ENCODE peak calls at places on chromosome 12, in seven cellular contexts. T, U, G, Z, M, L and X are unnamed samples.

GRCh38 chr12:57610553-57611115 is 601 bp upstream of the ARHGEF25 start:
- DNase-seq in T (peak; percentile 44), U (peak; percentile 59), G (no peak), Z (no peak), M (no peak), L (peak; percentile 93), X (peak; percentile 78)

GRCh38 chr12:93803408-93803807 is 126.2 kb downstream of the CRADD start:
- DNase-seq in T (no peak), U (no peak), G (no peak), Z (no peak), M (no peak), L (no peak), X (no peak)

GRCh38 chr12:50545783-50546182 is 41.0 kb downstream of the DIP2B start:
- DNase-seq in T (no peak), U (peak; percentile 66), G (no peak), Z (no peak), M (no peak), L (no peak), X (no peak)

GRCh38 chr12:92951006-92951405 is 21.9 kb upstream of the EEA1 start:
- DNase-seq in T (no peak), U (no peak), G (no peak), Z (no peak), M (no peak), L (no peak), X (no peak)

GRCh38 chr12:65415826-65416225 is 137.3 kb downstream of the MSRB3 start:
- DNase-seq in T (no peak), U (no peak), G (peak; percentile 65), Z (no peak), M (peak; percentile 27), L (no peak), X (no peak)

GRCh38 chr12:117875652-117876491 is 92.9 kb downstream of the KSR2 start:
- DNase-seq in T (no peak), U (no peak), G (no peak), Z (no peak), M (no peak), L (no peak), X (no peak)

GRCh38 chr12:76936562-76937185 is 57.9 kb upstream of the CSRP2 start:
- DNase-seq in T (no peak), U (no peak), G (no peak), Z (no peak), M (no peak), L (no peak), X (no peak)

GRCh38 chr12:31323466-31324115 is 2.4 kb downstream of the SINHCAF start:
- DNase-seq in T (peak; percentile 9), U (peak; percentile 57), G (peak; percentile 41), Z (peak; percentile 51), M (no peak), L (peak; percentile 77), X (peak; percentile 82)

GRCh38 chr12:11815397-11815796 is 165.9 kb downstream of the ETV6 start:
- DNase-seq in T (no peak), U (no peak), G (no peak), Z (no peak), M (no peak), L (no peak), X (no peak)

GRCh38 chr12:30989754-30990153 is 63.2 kb downstream of the TSPAN11 start:
- DNase-seq in T (no peak), U (peak; percentile 38), G (peak; percentile 41), Z (no peak), M (peak; percentile 39), L (no peak), X (no peak)

GRCh38 chr12:87870493-87870892 is 158.7 kb downstream of the C12orf50 start:
- DNase-seq in T (no peak), U (no peak), G (no peak), Z (no peak), M (no peak), L (no peak), X (no peak)

GRCh38 chr12:130448044-130448821 is 110.5 kb downstream of the PIWIL1 start:
- DNase-seq in T (no peak), U (no peak), G (no peak), Z (no peak), M (no peak), L (no peak), X (no peak)

GRCh38 chr12:114666746-114667668 is 17.0 kb downstream of the TBX3 start:
- DNase-seq in T (no peak), U (no peak), G (no peak), Z (no peak), M (peak; percentile 23), L (no peak), X (no peak)

GRCh38 chr12:121713257-121714155 is 954 bp downstream of the TMEM120B start:
- DNase-seq in T (peak; percentile 17), U (peak; percentile 20), G (no peak), Z (no peak), M (no peak), L (peak; percentile 76), X (peak; percentile 53)

GRCh38 chr12:42574879-42575278 is 14.7 kb downstream of the PRICKLE1 start:
- DNase-seq in T (no peak), U (no peak), G (no peak), Z (no peak), M (no peak), L (no peak), X (no peak)

GRCh38 chr12:45231515-45232145 is 15.7 kb downstream of the ANO6 start:
- DNase-seq in T (no peak), U (no peak), G (peak; percentile 48), Z (no peak), M (peak; percentile 65), L (no peak), X (no peak)

GRCh38 chr12:51389302-51389999 is 1.8 kb downstream of the GALNT6 start:
- DNase-seq in T (no peak), U (peak; percentile 37), G (no peak), Z (peak; percentile 58), M (no peak), L (no peak), X (no peak)

GRCh38 chr12:64255249-64255648 is 33.2 kb upstream of the KICS2 start:
- DNase-seq in T (no peak), U (no peak), G (no peak), Z (no peak), M (no peak), L (no peak), X (no peak)

GRCh38 chr12:78929075-78929418 is 64.5 kb downstream of the SYT1 start:
- DNase-seq in T (no peak), U (no peak), G (peak; percentile 53), Z (no peak), M (no peak), L (no peak), X (no peak)

GRCh38 chr12:89319111-89319510 is 33.2 kb downstream of the DUSP6 start:
- DNase-seq in T (no peak), U (no peak), G (no peak), Z (no peak), M (no peak), L (no peak), X (no peak)

GRCh38 chr12:1993871-1994371 is 10.3 kb downstream of the DCP1B start:
- DNase-seq in T (no peak), U (peak; percentile 60), G (no peak), Z (no peak), M (peak; percentile 86), L (no peak), X (no peak)

GRCh38 chr12:10001141-10001778 is 2.3 kb upstream of the CLEC1B start:
- DNase-seq in T (no peak), U (no peak), G (no peak), Z (no peak), M (no peak), L (no peak), X (no peak)

GRCh38 chr12:93005928-93006654 is 77.0 kb upstream of the EEA1 start:
- DNase-seq in T (no peak), U (no peak), G (no peak), Z (no peak), M (peak; percentile 96), L (no peak), X (no peak)

GRCh38 chr12:97016163-97016562 is 109.1 kb downstream of the NEDD1 start:
- DNase-seq in T (no peak), U (no peak), G (no peak), Z (no peak), M (no peak), L (no peak), X (no peak)

GRCh38 chr12:97022831-97023230 is 115.8 kb downstream of the NEDD1 start:
- DNase-seq in T (no peak), U (no peak), G (no peak), Z (no peak), M (no peak), L (no peak), X (no peak)

DNA sequence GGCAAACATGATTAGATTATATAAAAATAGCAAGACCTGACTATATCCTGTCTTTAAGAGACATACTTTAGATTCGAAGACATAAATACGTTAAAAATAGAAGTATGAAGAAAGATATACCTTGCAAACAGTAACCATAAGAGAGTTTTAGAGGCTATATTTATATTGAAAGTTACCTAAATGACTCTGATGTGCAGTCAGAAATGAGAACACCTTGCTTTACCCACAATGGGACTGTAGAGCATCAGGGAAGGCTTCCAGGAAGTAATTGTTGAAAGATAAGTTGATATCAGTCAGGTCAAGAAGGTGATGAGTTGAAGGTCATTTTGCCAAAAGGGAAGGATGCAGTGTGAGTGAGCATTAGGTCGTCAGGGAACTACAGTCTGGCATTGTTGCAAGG is 110.2 kb downstream of the NEDD1 start:
- DNase-seq in T (no peak), U (no peak), G (no peak), Z (no peak), M (no peak), L (no peak), X (no peak)
- TF ChIP-seq EP300 in T (no peak), U (no peak), G (no peak), Z (no peak), M (no peak), L (no peak), X (no peak)

DNA sequence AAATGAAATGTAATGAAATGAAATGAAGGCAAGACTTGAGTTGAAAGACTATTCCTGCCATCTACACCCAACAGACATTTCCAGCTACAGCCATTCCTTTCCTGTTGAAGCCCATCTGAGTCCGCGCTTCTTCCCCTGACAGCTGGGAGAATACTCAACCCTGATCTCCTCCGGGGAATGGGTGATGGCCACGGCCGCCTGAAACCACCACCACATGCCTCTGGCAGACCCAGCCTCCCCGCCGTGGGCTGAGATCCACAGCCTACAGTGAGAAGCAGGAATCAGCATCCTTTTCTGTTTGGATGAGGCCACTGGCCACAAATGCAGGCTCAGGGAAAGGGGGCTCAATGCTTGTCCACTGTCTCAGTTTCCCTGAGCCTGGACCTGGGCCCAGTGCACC is 130.3 kb downstream of the NCOR2 start:
- DNase-seq in T (no peak), U (no peak), G (no peak), Z (no peak), M (no peak), L (no peak), X (no peak)
- TF ChIP-seq EP300 in T (no peak), U (no peak), G (no peak), Z (no peak), M (no peak), L (no peak), X (no peak)

DNA sequence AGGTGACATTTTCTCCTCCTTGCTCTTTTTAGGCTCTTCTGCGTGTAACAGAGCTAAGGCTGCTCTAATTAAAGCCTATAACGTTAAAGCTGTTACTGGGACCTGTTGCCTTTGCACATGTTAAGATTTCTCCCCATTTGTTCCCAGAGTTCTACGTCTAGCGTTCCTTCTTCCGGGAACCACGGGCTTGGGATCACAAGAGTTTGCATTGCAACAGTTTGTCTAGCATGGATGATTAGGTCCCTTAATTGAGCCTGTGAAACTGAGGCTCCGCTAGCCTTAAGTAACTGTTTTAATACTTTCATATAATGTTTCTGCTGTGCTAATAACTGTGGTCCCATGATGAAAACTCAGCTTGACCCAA is 16.7 kb upstream of the LYZ start:
- DNase-seq in T (no peak), U (peak; percentile 14), G (no peak), Z (no peak), M (no peak), L (no peak), X (no peak)
- TF ChIP-seq EP300 in T (no peak), U (no peak), G (no peak), Z (no peak), M (no peak), L (no peak), X (no peak)

GRCh38 chr12:47377414-47378221 is 297.9 kb upstream of the AMIGO2 start:
- DNase-seq in T (peak; percentile 61), U (peak; percentile 86), G (peak; percentile 99), Z (peak; percentile 72), M (no peak), L (peak; percentile 99), X (peak; percentile 98)
- TF ChIP-seq EP300 in T (peak; percentile 57), U (peak; percentile 91), G (peak; percentile 99), Z (peak; percentile 96), M (no peak), L (peak; percentile 98), X (peak; percentile 90)